ENCODE peak calls at places on chromosome 11, in seven cellular contexts. I is activated T-helper 1 cell treated with Interleukin-2 at 50 U/mL for 16 hours; Z is tibial artery; H is stimulated activated CD4-positive, alpha-beta T cell treated with anti-CD3 and anti-CD28 coated beads, Interleukin-1b, Interleukin-23, amount 100 ng/mL, for 24 hours; Q is endothelial cell of umbilical vein; K is posterior cingulate gyrus; X is CD8-positive, alpha-beta memory T cell. B is an unnamed sample.

GRCh38 chr11:87628161-87628560 is 547.1 kb downstream of the RAB38 start:
- DNase-seq in I (no peak), Z (no peak), H (no peak), Q (no peak), K (no peak), X (no peak), B (no peak)

GRCh38 chr11:31943056-31943780 is 132.1 kb upstream of the PAX6 start:
- DNase-seq in I (no peak), Z (no peak), H (no peak), Q (no peak), K (no peak), X (no peak), B (no peak)

GRCh38 chr11:125170406-125171031 is 6.0 kb downstream of the PKNOX2 start:
- DNase-seq in I (no peak), Z (peak), H (no peak), Q (peak), K (no peak), X (no peak), B (no peak)

GRCh38 chr11:116694017-116694725 is 78.6 kb downstream of the BUD13 start:
- DNase-seq in I (no peak), Z (peak), H (no peak), Q (no peak), K (no peak), X (no peak), B (no peak)

GRCh38 chr11:79160786-79161403 is 279.9 kb downstream of the TENM4 start:
- DNase-seq in I (no peak), Z (no peak), H (no peak), Q (no peak), K (no peak), X (no peak), B (no peak)

GRCh38 chr11:134592391-134592990 is 180.4 kb upstream of the B3GAT1 start:
- DNase-seq in I (no peak), Z (no peak), H (peak), Q (peak), K (no peak), X (no peak), B (peak)

GRCh38 chr11:79182794-79183193 is 258.0 kb downstream of the TENM4 start:
- DNase-seq in I (no peak), Z (no peak), H (no peak), Q (no peak), K (no peak), X (no peak), B (no peak)

GRCh38 chr11:74626130-74626529 is 33.7 kb downstream of the POLD3 start:
- DNase-seq in I (no peak), Z (no peak), H (no peak), Q (no peak), K (no peak), X (no peak), B (no peak)

GRCh38 chr11:62588966-62589637 is 2.2 kb downstream of the TUT1 start:
- DNase-seq in I (no peak), Z (no peak), H (no peak), Q (peak), K (peak), X (no peak), B (peak)